ENCODE peak calls at places on chromosomes 5 and 9, in seven cellular contexts. One of them, this sample, is unnamed.

GRCh38 chr5:31895199-31895598 is 256.3 kb downstream of the PDZD2 start:
- DNase-seq in PC-9: no peak
- DNase-seq in uterus: no peak
- DNase-seq in Karpas-422: no peak
- DNase-seq in BE2C: no peak
- DNase-seq in left lung: no peak
- DNase-seq in HAP-1: no peak
- DNase-seq in this sample: no peak

GRCh38 chr5:117302949-117303348 is 728.3 kb upstream of the SEMA6A start:
- DNase-seq in BE2C: no peak
- DNase-seq in uterus: no peak
- DNase-seq in left lung: no peak
- DNase-seq in HAP-1: no peak
- DNase-seq in Karpas-422: no peak
- DNase-seq in PC-9: no peak
- DNase-seq in this sample: no peak

GRCh38 chr9:127550751-127551150 is 61.3 kb upstream of the STXBP1 start:
- DNase-seq in BE2C: no peak
- DNase-seq in left lung: peak; percentile 66
- DNase-seq in PC-9: no peak
- DNase-seq in Karpas-422: no peak
- DNase-seq in HAP-1: no peak
- DNase-seq in uterus: no peak
- DNase-seq in this sample: no peak

GRCh38 chr9:114308361-114308950 is 14.4 kb upstream of the ORM1 start:
- DNase-seq in uterus: peak; percentile 11
- DNase-seq in Karpas-422: no peak
- DNase-seq in left lung: no peak
- DNase-seq in HAP-1: no peak
- DNase-seq in BE2C: no peak
- DNase-seq in PC-9: no peak
- DNase-seq in this sample: no peak

GRCh38 chr5:180093651-180094382 is 22.3 kb upstream of the RNF130 start:
- DNase-seq in left lung: no peak
- DNase-seq in BE2C: no peak
- DNase-seq in Karpas-422: peak; percentile 38
- DNase-seq in PC-9: no peak
- DNase-seq in uterus: no peak
- DNase-seq in HAP-1: no peak
- DNase-seq in this sample: peak; percentile 33

GRCh38 chr5:88827997-88828396 is 55.0 kb downstream of the MEF2C start:
- DNase-seq in left lung: no peak
- DNase-seq in Karpas-422: peak; percentile 62
- DNase-seq in uterus: no peak
- DNase-seq in PC-9: no peak
- DNase-seq in HAP-1: no peak
- DNase-seq in BE2C: no peak
- DNase-seq in this sample: no peak

GRCh38 chr9:136226680-136227410 is 18.8 kb downstream of the QSOX2 start:
- DNase-seq in uterus: no peak
- DNase-seq in PC-9: no peak
- DNase-seq in BE2C: peak; percentile 50
- DNase-seq in Karpas-422: no peak
- DNase-seq in left lung: peak; percentile 52
- DNase-seq in HAP-1: no peak
- DNase-seq in this sample: no peak

GRCh38 chr5:81761270-81761669 is 10.4 kb upstream of the SSBP2 start:
- DNase-seq in HAP-1: no peak
- DNase-seq in BE2C: no peak
- DNase-seq in uterus: no peak
- DNase-seq in left lung: no peak
- DNase-seq in PC-9: no peak
- DNase-seq in Karpas-422: no peak
- DNase-seq in this sample: no peak

GRCh38 chr9:109968702-109969450 is 188.9 kb downstream of the PALM2AKAP2 start:
- DNase-seq in BE2C: no peak
- DNase-seq in HAP-1: no peak
- DNase-seq in uterus: peak; percentile 19
- DNase-seq in Karpas-422: no peak
- DNase-seq in PC-9: no peak
- DNase-seq in left lung: no peak
- DNase-seq in this sample: peak; percentile 38

GRCh38 chr9:95486318-95486717 is 30.5 kb downstream of the PTCH1 start:
- DNase-seq in uterus: no peak
- DNase-seq in Karpas-422: no peak
- DNase-seq in BE2C: no peak
- DNase-seq in HAP-1: no peak
- DNase-seq in PC-9: no peak
- DNase-seq in left lung: no peak
- DNase-seq in this sample: no peak

GRCh38 chr5:109947667-109948066 is 257.9 kb downstream of the MAN2A1 start:
- DNase-seq in PC-9: no peak
- DNase-seq in left lung: no peak
- DNase-seq in uterus: no peak
- DNase-seq in Karpas-422: no peak
- DNase-seq in BE2C: no peak
- DNase-seq in HAP-1: no peak
- DNase-seq in this sample: no peak

GRCh38 chr9:15927131-15927530 is 374.3 kb downstream of the CCDC171 start:
- DNase-seq in PC-9: no peak
- DNase-seq in Karpas-422: no peak
- DNase-seq in uterus: no peak
- DNase-seq in HAP-1: no peak
- DNase-seq in left lung: no peak
- DNase-seq in BE2C: no peak
- DNase-seq in this sample: no peak

GRCh38 chr5:1545126-1545797 is 21.5 kb upstream of the LPCAT1 start:
- DNase-seq in Karpas-422: no peak
- DNase-seq in HAP-1: no peak
- DNase-seq in PC-9: no peak
- DNase-seq in left lung: no peak
- DNase-seq in uterus: no peak
- DNase-seq in BE2C: no peak
- DNase-seq in this sample: no peak

GRCh38 chr5:1542011-1542410 is 18.3 kb upstream of the LPCAT1 start:
- DNase-seq in PC-9: no peak
- DNase-seq in Karpas-422: no peak
- DNase-seq in uterus: peak; percentile 10
- DNase-seq in left lung: no peak
- DNase-seq in BE2C: no peak
- DNase-seq in HAP-1: no peak
- DNase-seq in this sample: no peak

GRCh38 chr5:1544294-1545010 is 20.7 kb upstream of the LPCAT1 start:
- DNase-seq in HAP-1: no peak
- DNase-seq in BE2C: no peak
- DNase-seq in uterus: peak; percentile 8
- DNase-seq in left lung: peak; percentile 60
- DNase-seq in PC-9: no peak
- DNase-seq in Karpas-422: no peak
- DNase-seq in this sample: no peak

GRCh38 chr5:1542755-1543154 is 19.0 kb upstream of the LPCAT1 start:
- DNase-seq in HAP-1: no peak
- DNase-seq in Karpas-422: no peak
- DNase-seq in uterus: peak; percentile 39
- DNase-seq in PC-9: peak; percentile 83
- DNase-seq in left lung: peak; percentile 79
- DNase-seq in BE2C: no peak
- DNase-seq in this sample: no peak

GRCh38 chr5:1543398-1544293 is 19.9 kb upstream of the LPCAT1 start:
- DNase-seq in Karpas-422: no peak
- DNase-seq in uterus: peak; percentile 9
- DNase-seq in BE2C: no peak
- DNase-seq in HAP-1: no peak
- DNase-seq in PC-9: no peak
- DNase-seq in left lung: peak; percentile 33
- DNase-seq in this sample: no peak
- H3K27me3 ChIP-seq in Karpas-422: no peaks in the 10 kb centered on the region
- H3K27me3 ChIP-seq in uterus: no peaks in the 10 kb centered on the region
- H3K27me3 ChIP-seq in BE2C: peaks cover 5% of the 10 kb centered on the region
- H3K27me3 ChIP-seq in HAP-1: no peaks in the 10 kb centered on the region
- H3K27me3 ChIP-seq in PC-9: peaks cover under 1% of the 10 kb centered on the region
- H3K27me3 ChIP-seq in left lung: no peaks in the 10 kb centered on the region
- H3K27me3 ChIP-seq in this sample: no peaks in the 10 kb centered on the region

GRCh38 chr5:154406826-154407225 is 39.0 kb upstream of the SAP30L start:
- DNase-seq in uterus: no peak
- DNase-seq in PC-9: no peak
- DNase-seq in Karpas-422: no peak
- DNase-seq in BE2C: no peak
- DNase-seq in HAP-1: no peak
- DNase-seq in left lung: no peak
- DNase-seq in this sample: no peak

GRCh38 chr5:154406231-154406630 is 39.6 kb upstream of the SAP30L start:
- DNase-seq in left lung: no peak
- DNase-seq in HAP-1: no peak
- DNase-seq in Karpas-422: no peak
- DNase-seq in uterus: no peak
- DNase-seq in PC-9: no peak
- DNase-seq in BE2C: no peak
- DNase-seq in this sample: no peak

GRCh38 chr5:154403234-154403633 is 42.6 kb upstream of the SAP30L start:
- DNase-seq in HAP-1: no peak
- DNase-seq in uterus: no peak
- DNase-seq in Karpas-422: no peak
- DNase-seq in left lung: no peak
- DNase-seq in BE2C: no peak
- DNase-seq in PC-9: no peak
- DNase-seq in this sample: no peak

GRCh38 chr5:154403776-154404387 is 41.9 kb upstream of the SAP30L start:
- DNase-seq in left lung: no peak
- DNase-seq in Karpas-422: no peak
- DNase-seq in HAP-1: no peak
- DNase-seq in PC-9: no peak
- DNase-seq in BE2C: no peak
- DNase-seq in uterus: no peak
- DNase-seq in this sample: no peak

DNA sequence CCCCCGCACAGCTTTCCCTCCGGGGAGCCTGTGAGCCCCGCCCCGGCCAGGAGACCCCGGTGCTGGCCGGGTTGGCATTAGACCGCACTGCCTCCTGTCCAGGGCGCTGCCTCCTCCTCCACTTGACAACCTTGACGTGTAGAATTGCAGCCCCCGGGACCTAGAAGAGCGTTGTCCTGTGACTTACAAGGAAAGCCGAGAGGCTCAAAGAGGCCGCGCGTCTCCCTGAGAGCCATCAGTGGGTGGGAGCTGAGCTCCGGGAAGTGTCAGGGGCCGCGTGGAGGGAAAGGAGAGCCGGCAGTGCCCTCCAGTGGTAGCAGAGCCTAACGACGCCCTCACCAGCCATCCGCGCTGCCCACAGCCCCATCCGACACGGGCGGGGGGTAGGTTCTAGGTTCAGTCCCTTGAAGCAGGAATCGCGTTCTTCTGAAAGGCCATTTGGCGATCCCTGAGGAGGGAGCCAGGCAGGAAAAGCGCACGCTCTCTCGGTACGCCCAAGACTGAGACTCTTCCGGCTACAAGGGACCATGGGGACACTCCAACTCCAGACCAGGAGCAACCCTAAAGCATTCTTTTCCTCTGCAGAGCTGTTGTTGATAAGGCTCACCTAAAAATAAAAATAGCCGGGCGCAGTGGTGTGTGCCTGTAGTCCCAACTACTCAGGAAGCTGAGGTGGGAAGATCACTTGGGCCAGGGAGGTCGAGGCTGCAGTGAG is 40.6 kb upstream of the SAP30L start:
- DNase-seq in left lung: peak; percentile 92
- DNase-seq in HAP-1: peak; percentile 77
- DNase-seq in uterus: peak; percentile 78
- DNase-seq in PC-9: peak; percentile 23
- DNase-seq in BE2C: peak; percentile 87
- DNase-seq in Karpas-422: peak; percentile 88
- DNase-seq in this sample: peak; percentile 83
- H3K4me3 ChIP-seq in left lung: peak overlapping the region; percentile 12
- H3K4me3 ChIP-seq in HAP-1: no peak overlapping the region
- H3K4me3 ChIP-seq in uterus: peak overlapping the region; percentile 4
- H3K4me3 ChIP-seq in PC-9: no peak overlapping the region
- H3K4me3 ChIP-seq in BE2C: peak overlapping the region; percentile 52
- H3K4me3 ChIP-seq in Karpas-422: no peak overlapping the region
- H3K4me3 ChIP-seq in this sample: peak overlapping the region; percentile 55

DNA sequence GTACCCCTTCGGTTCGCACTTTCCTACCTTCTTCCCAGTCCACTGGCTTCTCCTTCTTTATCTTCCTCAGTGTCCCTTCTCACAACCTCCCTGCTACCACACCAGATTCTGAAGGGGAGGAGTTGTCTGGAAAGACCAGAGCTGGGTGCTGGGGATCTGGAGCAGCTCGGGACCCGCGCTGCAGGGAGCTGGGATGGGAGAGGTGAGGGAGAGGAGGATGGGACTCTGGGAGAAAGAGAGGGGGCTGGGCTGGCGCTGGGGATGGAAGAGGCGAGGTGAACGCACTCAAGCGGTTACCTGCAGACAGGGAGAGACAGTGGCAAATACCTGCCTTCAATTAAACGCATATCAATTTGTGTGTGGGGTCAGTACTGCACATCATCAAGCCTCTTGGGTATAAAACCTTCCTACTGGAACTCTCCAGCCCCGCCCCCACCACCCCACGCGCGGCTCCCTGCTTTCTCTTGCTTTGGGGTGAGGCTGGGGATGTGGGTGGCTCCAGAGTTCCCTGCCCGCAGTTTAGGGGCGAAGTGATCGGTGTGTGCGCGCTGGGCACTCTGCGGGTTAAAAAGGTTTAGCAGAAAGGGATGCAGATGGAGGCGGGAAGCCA is 1.1 kb upstream of the PAM start:
- DNase-seq in uterus: no peak
- DNase-seq in left lung: peak; percentile 78
- DNase-seq in HAP-1: no peak
- DNase-seq in PC-9: peak; percentile 4
- DNase-seq in Karpas-422: no peak
- DNase-seq in BE2C: peak; percentile 34
- DNase-seq in this sample: no peak
- H3K4me1 ChIP-seq in uterus: no peaks in the 10 kb centered on the region
- H3K4me1 ChIP-seq in left lung: peaks cover 5% of the 10 kb centered on the region
- H3K4me1 ChIP-seq in HAP-1: peaks cover 20% of the 10 kb centered on the region
- H3K4me1 ChIP-seq in PC-9: peaks cover 15% of the 10 kb centered on the region
- H3K4me1 ChIP-seq in Karpas-422: peaks cover 21% of the 10 kb centered on the region
- H3K4me1 ChIP-seq in BE2C: no peaks in the 10 kb centered on the region
- H3K4me1 ChIP-seq in this sample: peaks cover 34% of the 10 kb centered on the region

DNA sequence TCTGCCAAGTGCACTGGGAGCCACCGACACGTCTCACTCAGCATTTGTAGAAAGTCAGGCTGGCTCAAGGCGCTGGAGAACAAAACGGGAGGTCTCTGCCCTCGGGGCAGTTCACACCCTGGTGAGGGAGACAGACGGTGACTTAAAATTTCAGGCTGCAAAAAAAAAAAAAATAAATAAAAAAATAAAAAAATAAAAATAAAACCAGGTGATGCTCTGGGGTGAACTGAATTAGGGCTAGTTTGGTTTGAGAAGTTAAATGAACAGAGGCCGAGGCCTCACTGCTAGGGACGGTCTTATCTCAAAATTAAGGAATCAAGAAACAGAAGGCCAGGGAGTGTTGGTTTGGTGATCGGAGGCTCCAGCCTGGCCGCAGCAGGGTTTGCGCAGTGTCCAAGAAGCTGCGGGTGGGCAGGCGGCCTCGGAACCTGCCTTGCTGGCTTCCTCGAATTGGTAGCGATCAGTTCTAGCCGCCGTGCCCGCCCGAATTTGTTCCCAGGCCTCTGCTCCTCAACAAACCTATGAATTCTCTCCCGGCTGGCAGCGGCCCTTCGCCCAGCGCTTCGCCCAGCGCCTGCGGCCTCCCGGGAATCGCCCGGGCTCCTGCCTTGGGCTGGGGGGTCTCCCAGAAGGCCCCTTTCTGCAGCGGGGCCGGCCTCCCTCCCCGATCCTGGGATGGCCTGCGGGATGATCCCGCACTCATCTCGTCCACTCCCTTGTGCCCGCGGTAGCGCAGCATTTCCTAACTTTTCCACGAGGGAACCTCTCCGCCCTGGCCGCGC is 1.5 kb downstream of the NKX2-5 start:
- DNase-seq in PC-9: no peak
- DNase-seq in left lung: peak; percentile 43
- DNase-seq in Karpas-422: no peak
- DNase-seq in uterus: no peak
- DNase-seq in HAP-1: no peak
- DNase-seq in BE2C: no peak
- DNase-seq in this sample: no peak
- H3K27me3 ChIP-seq in PC-9: peaks cover 10% of the 10 kb centered on the region
- H3K27me3 ChIP-seq in left lung: peaks cover 97% of the 10 kb centered on the region
- H3K27me3 ChIP-seq in Karpas-422: no peaks in the 10 kb centered on the region
- H3K27me3 ChIP-seq in uterus: peaks cover 8% of the 10 kb centered on the region
- H3K27me3 ChIP-seq in HAP-1: peaks cover 11% of the 10 kb centered on the region
- H3K27me3 ChIP-seq in BE2C: peaks cover 99% of the 10 kb centered on the region
- H3K27me3 ChIP-seq in this sample: peaks cover 98% of the 10 kb centered on the region